ENCODE peak calls at places on chromosomes 13 and 19, in eight cellular contexts. Q is left ventricle myocardium inferior, V is lung, J is mammary epithelial cell, A is IMR-90, L is tibial nerve, P is ovary, E is PC-3. X is an unnamed sample. For H3K9me3, the result is how much of the 10 kb centered on the place peaks cover.

GRCh38 chr19:5006201-5006600 is 37.3 kb downstream of the KDM4B start:
- DNase-seq in L (no peak), E (peak), V (no peak), A (peak), J (no peak), P (no peak), Q (no peak), X (no peak)

GRCh38 chr19:33419763-33420080 is 46.2 kb downstream of the CEBPG start:
- DNase-seq in Q (no peak), V (no peak), J (no peak), L (no peak), A (no peak), P (no peak), E (no peak), X (no peak)

GRCh38 chr13:45464141-45464686 is 525 bp upstream of the COG3 start:
- DNase-seq in P (peak), J (no peak), Q (no peak), V (no peak), E (no peak), L (no peak), A (no peak), X (no peak)

GRCh38 chr13:32734511-32734910 is 148.3 kb downstream of the PDS5B start:
- DNase-seq in P (no peak), Q (no peak), E (peak), A (peak), J (peak), L (peak), V (no peak), X (no peak)

GRCh38 chr19:288911-289310 is 2.3 kb downstream of the PLPP2 start:
- DNase-seq in Q (no peak), L (no peak), A (no peak), V (no peak), E (no peak), J (no peak), P (no peak), X (no peak)

GRCh38 chr13:92414851-92415250 is 811.8 kb upstream of the GPC6 start:
- DNase-seq in L (no peak), V (no peak), E (no peak), A (no peak), Q (no peak), P (no peak), J (no peak), X (no peak)

GRCh38 chr19:2385053-2385721 is 25.1 kb downstream of the TMPRSS9 start:
- DNase-seq in Q (no peak), P (peak), A (peak), E (peak), L (no peak), J (peak), V (no peak), X (no peak)

GRCh38 chr13:112168771-112169170 is 101.8 kb downstream of the SOX1 start:
- DNase-seq in E (no peak), A (no peak), L (no peak), V (no peak), Q (no peak), P (no peak), J (no peak), X (no peak)

GRCh38 chr19:3710265-3710812 is 2.2 kb downstream of the TJP3 start:
- DNase-seq in J (peak), E (peak), L (peak), Q (peak), V (peak), P (peak), A (peak), X (no peak)

GRCh38 chr19:46731584-46731983 is 14.3 kb upstream of the FKRP start:
- DNase-seq in V (no peak), L (no peak), E (no peak), A (no peak), P (no peak), J (peak), Q (no peak), X (no peak)

GRCh38 chr13:53004605-53005004 is 24.0 kb upstream of the OLFM4 start:
- DNase-seq in L (no peak), V (no peak), J (no peak), E (no peak), P (no peak), Q (no peak), A (no peak), X (no peak)

GRCh38 chr13:103036268-103036667 is 29.9 kb downstream of the SLC10A2 start:
- DNase-seq in E (peak), L (no peak), P (no peak), Q (no peak), A (no peak), V (no peak), J (no peak), X (no peak)

GRCh38 chr13:103031332-103031873 is 34.8 kb downstream of the SLC10A2 start:
- DNase-seq in V (no peak), P (no peak), A (no peak), L (no peak), Q (no peak), J (peak), E (no peak), X (no peak)

GRCh38 chr13:103029798-103030197 is 36.4 kb downstream of the SLC10A2 start:
- DNase-seq in A (no peak), L (no peak), Q (no peak), P (no peak), V (no peak), E (no peak), J (no peak), X (no peak)

GRCh38 chr13:103033999-103034398 is 32.2 kb downstream of the SLC10A2 start:
- DNase-seq in V (no peak), Q (no peak), L (no peak), E (no peak), J (no peak), A (no peak), P (no peak), X (no peak)

GRCh38 chr13:103030776-103031175 is 35.4 kb downstream of the SLC10A2 start:
- DNase-seq in J (no peak), A (no peak), Q (no peak), P (no peak), E (no peak), V (no peak), L (no peak), X (no peak)
- TF ChIP-seq CTCF in J (no peak), A (no peak), Q (no peak), P (no peak), E (no peak), V (no peak), L (no peak), X (no peak)

GRCh38 chr19:11832253-11832912 is 16.1 kb upstream of the ZNF439 start:
- DNase-seq in J (no peak), A (no peak), E (no peak), P (no peak), V (no peak), L (no peak), Q (no peak), X (no peak)
- H3K9me3 ChIP-seq in J (half or more), A (under half), E (half or more), P (under half), V (under half), L (under half), Q (half or more), X (half or more)

DNA sequence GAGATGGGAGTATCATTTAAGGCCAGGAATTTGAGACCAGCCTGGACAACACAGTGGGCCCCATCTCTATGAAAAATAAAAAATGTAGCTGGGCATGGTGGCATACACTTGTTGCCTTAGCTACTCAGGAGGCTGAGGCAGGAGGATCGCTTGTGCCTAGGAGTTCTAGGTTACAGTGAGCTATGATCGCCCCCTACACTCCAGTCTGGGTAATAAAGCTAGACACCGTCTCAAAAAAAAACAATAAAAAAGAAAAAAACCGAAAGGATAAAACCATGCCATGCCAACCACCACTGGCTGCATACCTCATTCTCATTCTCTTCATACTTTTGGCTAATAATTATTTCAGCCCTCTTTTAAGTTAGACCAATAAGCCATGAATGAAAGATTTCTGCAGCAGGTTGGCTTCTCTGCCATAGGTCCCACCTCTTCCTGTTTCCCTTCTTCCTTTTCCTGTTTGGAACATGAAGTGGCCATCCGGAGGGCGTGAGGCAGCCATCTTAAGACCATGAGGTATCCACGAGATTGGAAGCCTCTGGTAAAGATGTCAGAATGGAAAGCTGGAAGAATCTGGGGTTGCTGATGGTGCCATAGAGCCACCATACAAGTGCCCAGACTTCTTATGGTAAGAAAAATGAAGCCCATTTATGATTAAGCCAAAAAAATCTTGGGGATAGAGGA is 171.3 kb downstream of the CACNA1A start:
- DNase-seq in A (no peak), V (no peak), L (no peak), Q (no peak), J (no peak), E (peak), P (no peak), X (no peak)
- TF ChIP-seq CTCF in A (no peak), V (no peak), L (no peak), Q (no peak), J (no peak), E (peak), P (no peak), X (no peak)

GRCh38 chr19:52444506-52444905 is 8.8 kb upstream of the ZNF578 start:
- DNase-seq in A (no peak), V (no peak), E (no peak), P (no peak), J (no peak), L (no peak), Q (no peak), X (no peak)
- H3K9me3 ChIP-seq in A (under half), V (under half), E (half or more), P (under half), J (under half), L (under half), Q (half or more), X (half or more)

GRCh38 chr19:18306903-18307681 is 15.8 kb downstream of the LSM4 start:
- DNase-seq in E (no peak), Q (no peak), P (peak), V (no peak), A (no peak), L (no peak), J (no peak), X (peak)
- TF ChIP-seq CTCF in E (no peak), Q (no peak), P (no peak), V (no peak), A (no peak), L (no peak), J (no peak), X (no peak)

GRCh38 chr19:52155596-52156359 is 15.6 kb downstream of the ZNF836 start:
- DNase-seq in V (no peak), L (no peak), E (no peak), Q (no peak), A (no peak), J (no peak), P (no peak), X (no peak)
- H3K9me3 ChIP-seq in V (under half), L (under half), E (half or more), Q (half or more), A (half or more), J (half or more), P (under half), X (half or more)

DNA sequence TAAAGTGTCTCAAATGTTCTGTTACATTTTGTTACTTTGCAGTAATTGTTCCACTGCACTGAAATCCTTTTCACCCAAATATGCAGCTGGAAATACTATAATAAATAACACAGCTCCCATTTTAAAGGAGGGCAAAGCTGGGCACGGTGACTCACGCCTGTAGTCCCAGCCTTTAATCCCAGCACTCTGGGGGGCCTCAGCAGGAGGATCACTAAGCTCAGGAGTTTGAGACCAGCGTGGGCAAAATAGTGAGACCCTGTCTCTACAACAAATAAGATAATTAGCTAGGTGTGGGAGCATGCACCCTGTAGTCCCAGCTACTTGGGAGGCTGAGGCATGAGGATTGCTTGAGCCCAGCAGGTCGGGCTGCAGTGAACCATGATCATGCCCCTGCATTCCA is 7.5 kb upstream of the UBAC2 start:
- DNase-seq in V (no peak), J (no peak), A (no peak), L (no peak), P (no peak), Q (no peak), E (no peak), X (no peak)
- TF ChIP-seq CTCF in V (no peak), J (no peak), A (no peak), L (no peak), P (no peak), Q (no peak), E (no peak), X (no peak)

X was measured in CD4-positive, alpha-beta T cell.